ENCODE peak calls at places on chromosome 16, in seven cellular contexts. X is brain microvascular endothelial cell, F is testis, E is cardiac fibroblast, J is astrocyte of the spinal cord, U is GM06990, N is uterus. C is an unnamed sample.

GRCh38 chr16:26598061-26598460 is 468.7 kb upstream of the C16orf82 start:
- DNase-seq in E (no peak), U (no peak), X (peak; percentile 25), N (no peak), J (no peak), F (no peak), C (no peak)

GRCh38 chr16:49355923-49356665 is 17.5 kb upstream of the C16orf78 start:
- DNase-seq in J (no peak), U (no peak), E (no peak), F (no peak), N (no peak), X (no peak), C (no peak)

GRCh38 chr16:57541754-57542435 is 548 bp upstream of the ADGRG5 start:
- DNase-seq in U (no peak), X (no peak), J (no peak), N (peak; percentile 5), E (no peak), F (no peak), C (no peak)

GRCh38 chr16:19104591-19104990 is 9.2 kb upstream of the ITPRIPL2 start:
- DNase-seq in E (no peak), X (no peak), J (no peak), N (no peak), U (no peak), F (no peak), C (no peak)

GRCh38 chr16:79601092-79601977 is 798 bp upstream of the MAF start:
- DNase-seq in J (peak; percentile 29), N (peak; percentile 62), F (peak; percentile 73), E (peak; percentile 35), X (peak; percentile 34), U (peak; percentile 21), C (peak; percentile 36)

GRCh38 chr16:16030449-16030848 is 81.0 kb downstream of the ABCC1 start:
- DNase-seq in F (no peak), E (no peak), X (no peak), N (no peak), J (no peak), U (no peak), C (no peak)

GRCh38 chr16:31375231-31375630 is 17.9 kb upstream of the ITGAD start:
- DNase-seq in X (no peak), U (no peak), N (no peak), E (no peak), F (no peak), J (no peak), C (no peak)

GRCh38 chr16:55552621-55553020 is 13.9 kb upstream of the CAPNS2 start:
- DNase-seq in J (peak; percentile 62), E (peak; percentile 83), U (no peak), X (peak; percentile 80), F (no peak), N (no peak), C (no peak)

GRCh38 chr16:80122155-80122554 is 418.6 kb upstream of the DYNLRB2 start:
- DNase-seq in X (no peak), E (no peak), N (peak; percentile 82), U (no peak), F (peak; percentile 91), J (no peak), C (no peak)

GRCh38 chr16:67663151-67663876 is 2.6 kb downstream of the PARD6A start:
- DNase-seq in N (no peak), U (no peak), E (no peak), J (no peak), X (peak; percentile 19), F (no peak), C (no peak)

GRCh38 chr16:17448640-17449638 is 21.8 kb downstream of the XYLT1 start:
- DNase-seq in N (no peak), X (no peak), U (peak; percentile 18), J (no peak), E (no peak), F (no peak), C (no peak)

GRCh38 chr16:68382296-68382718 is 66.0 kb downstream of the SMPD3 start:
- DNase-seq in X (no peak), E (no peak), J (no peak), U (no peak), F (no peak), N (no peak), C (no peak)

GRCh38 chr16:46427340-46428107 is 193.7 kb downstream of the SHCBP1 start:
- DNase-seq in X (no peak), F (no peak), U (no peak), N (no peak), E (no peak), J (no peak), C (no peak)

GRCh38 chr16:27430512-27430911 is 28.5 kb downstream of the IL21R start:
- DNase-seq in X (no peak), E (no peak), N (no peak), F (peak; percentile 3), J (no peak), U (no peak), C (no peak)

GRCh38 chr16:69481901-69482341 is 57.5 kb downstream of the CYB5B start:
- DNase-seq in J (peak; percentile 64), E (peak; percentile 76), X (peak; percentile 29), U (no peak), N (peak; percentile 84), F (peak; percentile 89), C (no peak)

GRCh38 chr16:90019543-90020259 is 445 bp upstream of the DBNDD1 start:
- DNase-seq in J (peak; percentile 86), E (peak; percentile 67), U (peak; percentile 58), X (peak; percentile 62), F (peak; percentile 33), N (no peak), C (peak; percentile 74)

GRCh38 chr16:81623365-81624102 is 155.6 kb upstream of the PLCG2 start:
- DNase-seq in U (no peak), J (peak; percentile 67), F (peak; percentile 62), E (peak; percentile 70), N (no peak), X (no peak), C (no peak)

GRCh38 chr16:57999971-58000705 is at the start of gene ZNF319:
- DNase-seq in F (no peak), J (no peak), U (no peak), E (no peak), N (no peak), X (no peak), C (no peak)

GRCh38 chr16:75251280-75252048 is at the start of gene BCAR1:
- DNase-seq in U (peak; percentile 81), J (peak; percentile 89), X (peak; percentile 82), F (peak; percentile 93), N (peak; percentile 87), E (peak; percentile 81), C (peak; percentile 86)

GRCh38 chr16:1687427-1688316 is 9.6 kb downstream of the JPT2 start:
- DNase-seq in E (no peak), N (no peak), U (no peak), X (no peak), J (no peak), F (no peak), C (no peak)

GRCh38 chr16:62450291-62450690 is 414.1 kb upstream of the CDH8 start:
- DNase-seq in J (no peak), N (no peak), E (no peak), X (no peak), U (no peak), F (no peak), C (no peak)

GRCh38 chr16:68760671-68761275 is 23.7 kb downstream of the CDH1 start:
- DNase-seq in X (peak; percentile 36), E (peak; percentile 41), J (no peak), F (no peak), U (peak; percentile 76), N (no peak), C (no peak)

GRCh38 chr16:84925092-84925772 is 86.1 kb downstream of the ZDHHC7 start:
- DNase-seq in U (no peak), X (no peak), J (no peak), N (no peak), E (peak; percentile 38), F (peak; percentile 71), C (no peak)
- TF ChIP-seq CTCF in U (peak; percentile 86), X (peak; percentile 84), J (peak; percentile 77), N (peak; percentile 58), E (peak; percentile 86), F (peak; percentile 70), C (peak; percentile 57)

GRCh38 chr16:4443986-4444385 is 18.3 kb downstream of the DNAJA3 start:
- DNase-seq in J (no peak), X (no peak), U (no peak), F (no peak), N (no peak), E (no peak), C (no peak)
- TF ChIP-seq CTCF in J (no peak), X (no peak), U (no peak), F (no peak), N (no peak), E (no peak), C (no peak)

DNA sequence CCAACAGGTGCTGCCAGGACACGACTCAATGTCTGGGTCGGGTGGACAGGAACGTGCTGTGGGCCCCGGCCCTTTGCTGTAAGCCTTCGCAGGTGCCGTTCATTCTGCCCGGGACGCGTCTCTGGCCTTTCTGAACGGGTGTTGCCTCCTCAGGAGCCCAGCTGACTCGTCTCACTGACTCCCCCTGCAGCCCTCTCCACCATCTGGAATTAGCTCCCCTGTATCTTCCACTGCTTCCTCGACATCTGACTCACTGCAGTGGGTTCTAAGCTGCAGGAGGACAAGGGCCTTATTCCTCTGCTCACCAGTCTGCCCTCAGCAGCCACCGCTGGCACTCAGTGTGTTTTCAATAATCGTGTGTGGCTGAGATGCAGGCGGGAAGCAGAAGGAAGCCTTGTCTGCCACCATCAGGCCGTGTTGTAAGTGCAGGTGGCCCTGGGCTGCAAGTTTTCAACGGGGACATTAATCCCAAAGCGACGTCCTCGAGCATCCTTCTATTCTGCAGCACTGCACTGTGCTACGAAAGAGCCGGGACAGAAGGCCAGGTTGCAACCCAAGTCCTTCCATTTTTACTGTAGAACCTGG is 256.2 kb downstream of the FOXL1 start:
- DNase-seq in E (peak; percentile 66), F (no peak), N (no peak), J (peak; percentile 81), U (no peak), X (peak; percentile 58), C (no peak)
- TF ChIP-seq CTCF in E (peak; percentile 29), F (no peak), N (no peak), J (peak; percentile 41), U (no peak), X (peak; percentile 62), C (peak; percentile 40)

GRCh38 chr16:88763502-88764053 is 21.4 kb downstream of the PIEZO1 start:
- DNase-seq in J (no peak), N (no peak), F (no peak), U (no peak), E (no peak), X (no peak), C (peak; percentile 63)
- TF ChIP-seq CTCF in J (no peak), N (no peak), F (no peak), U (no peak), E (no peak), X (no peak), C (peak; percentile 38)

C was measured in progenitor cell of endocrine pancreas.